ENCODE peak calls at places on chromosomes 4 and X, in ten cellular contexts. I is stimulated activated CD8-positive, alpha-beta memory T cell treated with anti-CD3 and anti-CD28 coated beads, Interleukin-15, amount 100 ng/mL, for 1 hour; J is NAMALWA; G is T-cell; O is pancreas; A is left kidney; T is KG1; C is D341Med; U is naive thymus-derived CD4-positive, alpha-beta T cell; B is endodermal cell. F is an unnamed sample.
A peak's percentile ranks its signal among the peaks of the same experiment; 100 is the strongest.

GRCh38 chr4:176387571-176387970 is 67.8 kb downstream of the SPCS3 start:
- DNase-seq in I (no peak), J (no peak), G (no peak), O (no peak), A (no peak), T (no peak), C (no peak), U (no peak), B (no peak), F (no peak)

GRCh38 chr4:77805802-77806201 is 13.4 kb downstream of the CNOT6L start:
- DNase-seq in I (no peak), J (no peak), G (no peak), O (no peak), A (no peak), T (no peak), C (no peak), U (no peak), B (no peak), F (no peak)

GRCh38 chr4:106315476-106315967 is 487 bp downstream of the TBCK start:
- DNase-seq in I (no peak), J (peak; percentile 65), G (no peak), O (no peak), A (no peak), T (no peak), C (no peak), U (no peak), B (no peak), F (no peak)

GRCh38 chrX:16934212-16934611 is 12.2 kb upstream of the REPS2 start:
- DNase-seq in I (no peak), J (no peak), G (no peak), O (no peak), A (no peak), T (no peak), C (no peak), U (no peak), B (no peak), F (no peak)

GRCh38 chr4:87589531-87589930 is 18.8 kb upstream of the DSPP start:
- DNase-seq in I (no peak), J (no peak), G (no peak), O (no peak), A (peak; percentile 19), T (no peak), C (no peak), U (no peak), B (no peak), F (no peak)

GRCh38 chr4:81687470-81687869 is 215.8 kb upstream of the RASGEF1B start:
- DNase-seq in I (no peak), J (no peak), G (no peak), O (no peak), A (no peak), T (no peak), C (no peak), U (no peak), B (no peak), F (no peak)

GRCh38 chr4:25954293-25954904 is 40.4 kb downstream of the SMIM20 start:
- DNase-seq in I (no peak), J (no peak), G (no peak), O (no peak), A (peak; percentile 15), T (no peak), C (no peak), U (no peak), B (peak; percentile 55), F (no peak)

GRCh38 chr4:186027405-186027804 is 41.6 kb upstream of the TLR3 start:
- DNase-seq in I (no peak), J (no peak), G (no peak), O (no peak), A (no peak), T (no peak), C (no peak), U (no peak), B (no peak), F (no peak)

GRCh38 chr4:148574941-148575340 is 132.7 kb upstream of the NR3C2 start:
- DNase-seq in I (no peak), J (no peak), G (no peak), O (no peak), A (no peak), T (no peak), C (no peak), U (no peak), B (no peak), F (no peak)

GRCh38 chr4:1196421-1197183 is 24.2 kb upstream of the SPON2 start:
- DNase-seq in I (no peak), J (no peak), G (peak; percentile 16), O (no peak), A (no peak), T (no peak), C (no peak), U (no peak), B (peak; percentile 40), F (no peak)

GRCh38 chr4:45693746-45694145 is 430.1 kb downstream of the GABRG1 start:
- DNase-seq in I (no peak), J (no peak), G (no peak), O (no peak), A (no peak), T (no peak), C (no peak), U (no peak), B (no peak), F (no peak)

GRCh38 chr4:165514739-165515138 is 135.9 kb downstream of the CPE start:
- DNase-seq in I (no peak), J (no peak), G (no peak), O (no peak), A (no peak), T (no peak), C (no peak), U (no peak), B (no peak), F (no peak)

GRCh38 chrX:117743469-117744251 is 372.9 kb downstream of the KLHL13 start:
- DNase-seq in I (no peak), J (peak; percentile 4), G (no peak), O (peak; percentile 35), A (peak; percentile 5), T (no peak), C (no peak), U (no peak), B (peak; percentile 52), F (no peak)

GRCh38 chr4:66574145-66574978 is 904.1 kb upstream of the EPHA5 start:
- DNase-seq in I (no peak), J (no peak), G (no peak), O (no peak), A (no peak), T (no peak), C (no peak), U (no peak), B (peak; percentile 58), F (no peak)

GRCh38 chr4:152896819-152897218 is 39.3 kb upstream of the FHDC1 start:
- DNase-seq in I (no peak), J (no peak), G (no peak), O (no peak), A (no peak), T (no peak), C (no peak), U (no peak), B (no peak), F (no peak)

GRCh38 chrX:132292753-132293152 is 73.5 kb upstream of the RAP2C start:
- DNase-seq in I (no peak), J (peak; percentile 64), G (no peak), O (peak; percentile 33), A (peak; percentile 77), T (no peak), C (peak; percentile 58), U (no peak), B (peak; percentile 58), F (no peak)

GRCh38 chr4:113094802-113095201 is 45.3 kb downstream of the ANK2 start:
- DNase-seq in I (no peak), J (peak; percentile 51), G (no peak), O (no peak), A (no peak), T (no peak), C (peak; percentile 53), U (no peak), B (no peak), F (no peak)

GRCh38 chr4:22091906-22092305 is 143.3 kb upstream of the KCNIP4 start:
- DNase-seq in I (no peak), J (no peak), G (no peak), O (no peak), A (no peak), T (no peak), C (peak; percentile 47), U (no peak), B (no peak), F (no peak)

GRCh38 chrX:13340182-13340791 is 20.4 kb upstream of the ATXN3L start:
- DNase-seq in I (no peak), J (no peak), G (no peak), O (no peak), A (no peak), T (no peak), C (no peak), U (no peak), B (no peak), F (no peak)

F was measured in left ventricle myocardium inferior.